ENCODE peak calls at places on chromosomes 3 and 15, in five cellular contexts. B, W, Y, Q and M are unnamed samples.

GRCh38 chr3:27293954-27294353 is 75.2 kb downstream of the NEK10 start:
- DNase-seq in B (peak; percentile 34), W (no peak), Y (no peak), Q (peak; percentile 49), M (no peak)

GRCh38 chr15:73593278-73594074 is 39.7 kb downstream of the NPTN start:
- DNase-seq in B (no peak), W (peak; percentile 33), Y (no peak), Q (peak; percentile 46), M (no peak)

GRCh38 chr3:26474706-26475105 is 147.9 kb upstream of the LRRC3B start:
- DNase-seq in B (no peak), W (no peak), Y (no peak), Q (no peak), M (no peak)

GRCh38 chr3:41854956-41855355 is 106.9 kb downstream of the ULK4 start:
- DNase-seq in B (no peak), W (no peak), Y (no peak), Q (no peak), M (no peak)

GRCh38 chr15:70127288-70127746 is 29.6 kb upstream of the TLE3 start:
- DNase-seq in B (no peak), W (no peak), Y (no peak), Q (no peak), M (no peak)

GRCh38 chr15:99706557-99707303 is 26.5 kb downstream of the LYSMD4 start:
- DNase-seq in B (no peak), W (no peak), Y (no peak), Q (no peak), M (no peak)

GRCh38 chr3:46168583-46168982 is 39.5 kb downstream of the CCR1 start:
- DNase-seq in B (no peak), W (no peak), Y (no peak), Q (peak; percentile 18), M (no peak)

GRCh38 chr15:72604794-72605193 is 49.7 kb upstream of the GOLGA6B start:
- DNase-seq in B (no peak), W (no peak), Y (no peak), Q (no peak), M (peak; percentile 37)

GRCh38 chr3:147049305-147049704 is 357.0 kb downstream of the ZIC4 start:
- DNase-seq in B (no peak), W (no peak), Y (no peak), Q (no peak), M (no peak)

GRCh38 chr15:39394534-39394933 is 186.3 kb upstream of the THBS1 start:
- DNase-seq in B (no peak), W (no peak), Y (no peak), Q (no peak), M (no peak)

GRCh38 chr3:107272885-107273284 is 104.4 kb upstream of the CCDC54 start:
- DNase-seq in B (no peak), W (no peak), Y (no peak), Q (no peak), M (no peak)
- TF ChIP-seq CTCF in B (no peak), W (no peak), Y (no peak), Q (no peak), M (no peak)

DNA sequence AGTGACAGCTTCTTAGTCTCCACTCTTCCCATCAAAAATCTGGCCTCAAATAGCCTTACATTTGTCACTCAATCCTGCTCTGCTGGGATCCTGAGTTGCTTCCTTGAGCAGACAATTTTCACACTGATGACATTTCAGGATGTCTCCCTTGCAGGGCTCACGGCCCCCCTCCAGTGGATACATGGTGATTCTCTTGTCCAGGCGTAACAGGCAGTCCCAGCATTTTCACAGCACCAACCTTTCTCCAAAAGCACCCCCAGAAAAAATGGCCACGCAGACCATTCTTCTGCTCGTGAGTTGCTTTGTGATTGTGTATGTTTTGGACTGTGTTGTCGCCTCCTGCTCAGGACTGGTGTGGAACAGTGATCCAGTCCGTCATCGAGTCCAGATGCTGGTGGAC is 47.4 kb upstream of the WNT7A start:
- DNase-seq in B (peak; percentile 4), W (no peak), Y (no peak), Q (peak; percentile 0), M (no peak)
- TF ChIP-seq CTCF in B (peak; percentile 19), W (no peak), Y (no peak), Q (no peak), M (peak; percentile 7)

GRCh38 chr3:4772171-4772804 is 206.9 kb upstream of the BHLHE40 start:
- DNase-seq in B (peak; percentile 22), W (peak; percentile 93), Y (no peak), Q (peak; percentile 68), M (no peak)

GRCh38 chr3:4768521-4768920 is 210.7 kb upstream of the BHLHE40 start:
- DNase-seq in B (no peak), W (no peak), Y (no peak), Q (no peak), M (no peak)

GRCh38 chr3:4772858-4773257 is 206.4 kb upstream of the BHLHE40 start:
- DNase-seq in B (no peak), W (no peak), Y (no peak), Q (no peak), M (no peak)

GRCh38 chr3:4771238-4771637 is 208.0 kb upstream of the BHLHE40 start:
- DNase-seq in B (no peak), W (no peak), Y (no peak), Q (no peak), M (no peak)

GRCh38 chr3:4770561-4770960 is 208.7 kb upstream of the BHLHE40 start:
- DNase-seq in B (no peak), W (no peak), Y (no peak), Q (no peak), M (no peak)
- TF ChIP-seq CTCF in B (no peak), W (no peak), Y (no peak), Q (no peak), M (no peak)

GRCh38 chr15:60969658-60970057 is 259.4 kb downstream of the RORA start:
- DNase-seq in B (no peak), W (no peak), Y (no peak), Q (no peak), M (no peak)

GRCh38 chr15:60970246-60971170 is 258.6 kb downstream of the RORA start:
- DNase-seq in B (peak; percentile 75), W (no peak), Y (no peak), Q (peak; percentile 76), M (no peak)

GRCh38 chr15:60972866-60973265 is 256.2 kb downstream of the RORA start:
- DNase-seq in B (peak; percentile 34), W (no peak), Y (no peak), Q (peak; percentile 93), M (no peak)

GRCh38 chr15:60972301-60972700 is 256.8 kb downstream of the RORA start:
- DNase-seq in B (peak; percentile 87), W (no peak), Y (no peak), Q (peak; percentile 99), M (no peak)

DNA sequence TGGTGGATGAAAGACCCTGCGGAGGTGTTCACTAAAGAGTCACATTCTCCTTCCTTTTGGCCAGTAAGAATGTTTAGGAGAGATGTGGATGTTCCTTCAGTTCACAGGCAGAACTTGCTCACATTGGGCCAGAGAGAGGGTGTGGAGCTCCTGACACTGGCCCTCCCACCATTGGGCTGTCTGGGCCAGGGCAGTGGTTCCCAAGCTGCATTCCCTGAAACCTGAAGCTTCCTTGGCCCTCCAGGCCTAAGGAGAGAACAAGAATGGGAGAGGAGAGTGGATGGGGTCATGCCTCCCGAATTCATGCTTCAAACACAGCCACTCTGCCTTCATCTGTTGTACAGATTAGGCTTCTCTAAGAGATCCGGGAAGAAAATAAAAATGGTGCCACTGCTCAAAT is 257.4 kb downstream of the RORA start:
- DNase-seq in B (no peak), W (no peak), Y (no peak), Q (no peak), M (no peak)
- TF ChIP-seq CTCF in B (no peak), W (no peak), Y (no peak), Q (no peak), M (no peak)

DNA sequence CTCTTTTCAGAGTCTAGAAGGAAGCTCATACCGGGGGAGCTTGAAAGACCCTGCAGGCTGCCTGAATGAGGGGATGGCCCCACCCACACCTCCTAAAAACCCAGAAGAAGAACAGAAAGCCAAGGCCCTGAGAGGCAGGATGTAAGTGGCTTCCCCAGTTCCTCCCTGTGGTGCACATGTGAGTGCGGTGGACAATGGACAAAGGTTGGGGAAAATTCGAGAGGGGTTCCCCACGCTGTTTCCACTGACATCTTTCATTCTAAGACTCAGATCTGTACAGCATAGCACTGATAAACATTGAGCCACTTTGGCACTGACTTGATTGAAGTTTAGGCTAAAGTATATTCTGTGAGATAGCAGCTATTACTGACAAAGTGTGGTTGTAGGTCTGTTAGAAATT is 79.5 kb upstream of the UMPS start:
- DNase-seq in B (no peak), W (no peak), Y (no peak), Q (no peak), M (no peak)
- TF ChIP-seq CTCF in B (no peak), W (no peak), Y (no peak), Q (no peak), M (no peak)

GRCh38 chr3:150699068-150699635 is 4.6 kb downstream of the ERICH6 start:
- DNase-seq in B (peak; percentile 79), W (no peak), Y (no peak), Q (peak; percentile 53), M (no peak)

GRCh38 chr3:150703756-150704344 is at the start of gene ERICH6:
- DNase-seq in B (peak; percentile 91), W (peak; percentile 88), Y (peak; percentile 87), Q (peak; percentile 85), M (peak; percentile 86)
- TF ChIP-seq CTCF in B (peak; percentile 32), W (no peak), Y (no peak), Q (peak; percentile 3), M (no peak)

DNA sequence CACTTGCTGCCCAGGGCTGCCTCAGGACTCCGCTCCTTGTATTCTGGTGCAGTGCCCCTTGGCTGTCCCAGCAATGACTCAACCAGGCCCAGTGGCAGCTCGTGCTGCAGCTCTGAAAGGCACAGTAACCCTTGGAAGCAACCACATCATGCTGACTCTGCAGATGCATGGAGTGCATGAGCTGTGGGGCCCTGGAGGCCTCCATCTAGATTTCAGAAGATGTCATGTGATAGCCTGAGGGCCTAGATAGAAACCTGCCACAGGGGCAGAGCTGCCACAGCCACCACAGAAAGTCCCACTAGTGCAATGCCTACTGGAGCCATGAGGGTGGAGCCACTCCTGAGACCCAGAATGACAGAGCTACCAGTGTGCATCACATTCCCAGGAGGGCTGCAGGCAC is 117.1 kb upstream of the SMAD3 start:
- DNase-seq in B (peak; percentile 41), W (no peak), Y (no peak), Q (peak; percentile 50), M (no peak)
- TF ChIP-seq CTCF in B (no peak), W (no peak), Y (no peak), Q (no peak), M (no peak)

GRCh38 chr3:159112724-159113123 is 310.9 kb downstream of the MFSD1 start:
- DNase-seq in B (no peak), W (no peak), Y (no peak), Q (no peak), M (no peak)
- TF ChIP-seq CTCF in B (no peak), W (no peak), Y (no peak), Q (no peak), M (no peak)

GRCh38 chr15:43267439-43267838 is 711 bp upstream of the TGM5 start:
- DNase-seq in B (no peak), W (no peak), Y (no peak), Q (no peak), M (no peak)
- TF ChIP-seq CTCF in B (no peak), W (no peak), Y (no peak), Q (no peak), M (no peak)